ENCODE peak calls at places on chromosomes 6 and 20, in six cellular contexts. E, D, H, Z, B and V are unnamed samples.

GRCh38 chr20:62238569-62239277 is 402 bp downstream of the OSBPL2 start:
- DNase-seq in B (no peak), E (no peak), H (peak), Z (no peak), D (no peak), V (no peak)

GRCh38 chr20:37358366-37359150 is 12.6 kb downstream of the SRC start:
- DNase-seq in Z (no peak), D (no peak), H (no peak), E (peak), B (no peak), V (no peak)

GRCh38 chr6:106372838-106373501 is 12.5 kb downstream of the CRYBG1 start:
- DNase-seq in E (no peak), Z (no peak), D (no peak), B (no peak), H (no peak), V (no peak)

GRCh38 chr20:40638414-40638813 is 50.6 kb downstream of the MAFB start:
- DNase-seq in E (no peak), H (no peak), B (no peak), Z (no peak), D (no peak), V (no peak)

GRCh38 chr6:169145991-169146501 is 107.6 kb downstream of the THBS2 start:
- DNase-seq in Z (no peak), B (no peak), E (no peak), H (peak), D (no peak), V (no peak)

GRCh38 chr6:158630944-158631616 is 13.5 kb downstream of the DYNLT1 start:
- DNase-seq in E (no peak), Z (no peak), D (no peak), B (no peak), H (no peak), V (no peak)

GRCh38 chr20:58877374-58878360 is 25.2 kb downstream of the GNAS start:
- DNase-seq in B (no peak), Z (no peak), E (no peak), H (no peak), D (no peak), V (no peak)

GRCh38 chr20:9889270-9889981 is 50.5 kb upstream of the PAK5 start:
- DNase-seq in H (peak), Z (peak), D (peak), B (no peak), E (no peak), V (no peak)

GRCh38 chr6:63610944-63611343 is 24.7 kb upstream of the PHF3 start:
- DNase-seq in Z (no peak), E (no peak), H (no peak), B (no peak), D (no peak), V (no peak)